ENCODE peak calls at places on chromosomes 16 and 17, in five cellular contexts. One of them, this sample, is unnamed.

GRCh38 chr16:87107221-87107620 is 210.0 kb downstream of the C16orf95 start:
- DNase-seq in stomach: no peak
- DNase-seq in endothelial cell of umbilical vein: no peak
- DNase-seq in K562: no peak
- DNase-seq in suprapubic skin: no peak
- DNase-seq in this sample: no peak

GRCh38 chr17:45247429-45248131 is 14.3 kb downstream of the SPATA32 start:
- DNase-seq in endothelial cell of umbilical vein: peak
- DNase-seq in K562: peak
- DNase-seq in suprapubic skin: peak
- DNase-seq in stomach: peak
- DNase-seq in this sample: peak

GRCh38 chr17:71632328-71632727 is 488.5 kb upstream of the SOX9 start:
- DNase-seq in stomach: no peak
- DNase-seq in K562: no peak
- DNase-seq in suprapubic skin: no peak
- DNase-seq in endothelial cell of umbilical vein: no peak
- DNase-seq in this sample: no peak

GRCh38 chr16:14186007-14186953 is 115.2 kb downstream of the MRTFB start:
- DNase-seq in K562: peak
- DNase-seq in suprapubic skin: no peak
- DNase-seq in stomach: no peak
- DNase-seq in endothelial cell of umbilical vein: peak
- DNase-seq in this sample: no peak

GRCh38 chr16:11734025-11734652 is 8.5 kb downstream of the TXNDC11 start:
- DNase-seq in K562: peak
- DNase-seq in endothelial cell of umbilical vein: no peak
- DNase-seq in suprapubic skin: no peak
- DNase-seq in stomach: no peak
- DNase-seq in this sample: no peak

GRCh38 chr16:67399218-67399733 is 6.0 kb upstream of the TPPP3 start:
- DNase-seq in suprapubic skin: no peak
- DNase-seq in endothelial cell of umbilical vein: peak
- DNase-seq in stomach: peak
- DNase-seq in K562: peak
- DNase-seq in this sample: no peak

GRCh38 chr17:53655591-53655990 is 167.1 kb upstream of the KIF2B start:
- DNase-seq in K562: no peak
- DNase-seq in stomach: no peak
- DNase-seq in endothelial cell of umbilical vein: no peak
- DNase-seq in suprapubic skin: no peak
- DNase-seq in this sample: no peak

GRCh38 chr16:13316008-13316407 is 414.6 kb downstream of the SHISA9 start:
- DNase-seq in endothelial cell of umbilical vein: no peak
- DNase-seq in suprapubic skin: no peak
- DNase-seq in K562: no peak
- DNase-seq in stomach: no peak
- DNase-seq in this sample: no peak

GRCh38 chr16:48003226-48003907 is 152.4 kb downstream of the ABCC12 start:
- DNase-seq in stomach: no peak
- DNase-seq in K562: no peak
- DNase-seq in endothelial cell of umbilical vein: no peak
- DNase-seq in suprapubic skin: no peak
- DNase-seq in this sample: peak

GRCh38 chr16:73735018-73735417 is 561.6 kb upstream of the PSMD7 start:
- DNase-seq in suprapubic skin: no peak
- DNase-seq in K562: no peak
- DNase-seq in endothelial cell of umbilical vein: no peak
- DNase-seq in stomach: no peak
- DNase-seq in this sample: no peak

GRCh38 chr17:29066053-29066452 is 23.1 kb downstream of the PIPOX start:
- DNase-seq in K562: no peak
- DNase-seq in stomach: no peak
- DNase-seq in endothelial cell of umbilical vein: no peak
- DNase-seq in suprapubic skin: no peak
- DNase-seq in this sample: no peak

GRCh38 chr17:4719684-4720221 is 9.3 kb downstream of the ARRB2 start:
- DNase-seq in stomach: peak
- DNase-seq in suprapubic skin: no peak
- DNase-seq in K562: no peak
- DNase-seq in endothelial cell of umbilical vein: peak
- DNase-seq in this sample: no peak

GRCh38 chr17:4722678-4723240 is 8.5 kb upstream of the MED11 start:
- DNase-seq in K562: no peak
- DNase-seq in stomach: no peak
- DNase-seq in endothelial cell of umbilical vein: no peak
- DNase-seq in suprapubic skin: no peak
- DNase-seq in this sample: no peak

GRCh38 chr17:4720787-4721186 is 10.4 kb downstream of the ARRB2 start:
- DNase-seq in suprapubic skin: no peak
- DNase-seq in K562: no peak
- DNase-seq in endothelial cell of umbilical vein: no peak
- DNase-seq in stomach: no peak
- DNase-seq in this sample: no peak

GRCh38 chr17:4719146-4719545 is 8.7 kb downstream of the ARRB2 start:
- DNase-seq in K562: no peak
- DNase-seq in endothelial cell of umbilical vein: no peak
- DNase-seq in suprapubic skin: no peak
- DNase-seq in stomach: no peak
- DNase-seq in this sample: no peak

GRCh38 chr17:4721203-4722135 is 9.8 kb upstream of the MED11 start:
- DNase-seq in K562: peak
- DNase-seq in suprapubic skin: no peak
- DNase-seq in stomach: peak
- DNase-seq in endothelial cell of umbilical vein: peak
- DNase-seq in this sample: no peak
- TF ChIP-seq POLR2AphosphoS5 in K562: peak
- TF ChIP-seq POLR2AphosphoS5 in suprapubic skin: no peak
- TF ChIP-seq POLR2AphosphoS5 in stomach: peak
- TF ChIP-seq POLR2AphosphoS5 in endothelial cell of umbilical vein: peak
- TF ChIP-seq POLR2AphosphoS5 in this sample: no peak

GRCh38 chr16:56191807-56192643 is 736 bp downstream of the GNAO1 start:
- DNase-seq in suprapubic skin: no peak
- DNase-seq in endothelial cell of umbilical vein: no peak
- DNase-seq in K562: no peak
- DNase-seq in stomach: no peak
- DNase-seq in this sample: no peak

GRCh38 chr16:56192644-56192960 is 1.3 kb downstream of the GNAO1 start:
- DNase-seq in stomach: no peak
- DNase-seq in endothelial cell of umbilical vein: no peak
- DNase-seq in K562: no peak
- DNase-seq in suprapubic skin: no peak
- DNase-seq in this sample: no peak

GRCh38 chr16:56192971-56193936 is 2.0 kb downstream of the GNAO1 start:
- DNase-seq in K562: no peak
- DNase-seq in stomach: no peak
- DNase-seq in endothelial cell of umbilical vein: no peak
- DNase-seq in suprapubic skin: no peak
- DNase-seq in this sample: no peak

GRCh38 chr16:56190903-56191806 is at the start of gene GNAO1:
- DNase-seq in endothelial cell of umbilical vein: peak
- DNase-seq in stomach: peak
- DNase-seq in K562: peak
- DNase-seq in suprapubic skin: peak
- DNase-seq in this sample: no peak

GRCh38 chr16:56189990-56190902 is 1.0 kb upstream of the GNAO1 start:
- DNase-seq in suprapubic skin: peak
- DNase-seq in stomach: no peak
- DNase-seq in endothelial cell of umbilical vein: peak
- DNase-seq in K562: no peak
- DNase-seq in this sample: no peak
- H3K4me3 ChIP-seq in suprapubic skin: peak
- H3K4me3 ChIP-seq in stomach: peak
- H3K4me3 ChIP-seq in endothelial cell of umbilical vein: peak
- H3K4me3 ChIP-seq in K562: peak
- H3K4me3 ChIP-seq in this sample: peak

GRCh38 chr17:48503747-48504146 is 27.1 kb downstream of the HOXB1 start:
- DNase-seq in suprapubic skin: no peak
- DNase-seq in stomach: no peak
- DNase-seq in K562: no peak
- DNase-seq in endothelial cell of umbilical vein: no peak
- DNase-seq in this sample: no peak
- H3K27ac ChIP-seq in suprapubic skin: no peak
- H3K27ac ChIP-seq in stomach: no peak
- H3K27ac ChIP-seq in K562: no peak
- H3K27ac ChIP-seq in endothelial cell of umbilical vein: no peak
- H3K27ac ChIP-seq in this sample: peak

DNA sequence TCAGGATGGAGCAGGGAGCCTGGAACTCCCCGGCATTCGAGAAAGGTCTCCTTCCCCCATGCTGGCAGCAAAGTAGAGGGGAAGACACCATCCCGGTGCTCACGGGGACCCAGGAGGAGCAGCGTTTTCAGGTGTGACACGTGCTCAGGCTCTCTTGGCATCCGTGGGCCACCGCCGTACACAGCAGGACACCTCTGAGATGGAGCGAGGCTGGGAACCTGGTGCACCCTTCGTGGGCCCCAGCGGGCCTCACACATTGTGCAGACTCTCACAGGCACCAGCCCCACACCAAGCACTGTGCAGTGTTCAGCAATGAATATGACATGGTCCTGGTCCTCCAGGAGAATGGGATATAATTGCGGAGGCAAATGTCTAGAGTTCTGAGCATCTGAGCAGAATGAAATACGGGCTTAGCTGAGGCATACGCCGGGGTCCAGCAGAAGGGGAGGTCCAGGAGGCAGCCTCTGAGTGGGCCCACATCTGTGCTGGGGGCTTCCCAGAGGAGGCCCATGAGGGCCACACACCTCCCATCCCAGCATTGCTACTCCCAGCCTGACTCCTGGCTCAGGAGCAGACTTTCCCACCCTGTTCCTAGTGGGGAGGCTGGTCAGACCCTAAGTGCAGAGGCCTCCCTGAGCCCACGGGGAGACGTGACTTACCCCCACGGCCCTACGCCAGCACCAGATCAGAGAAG is 72.6 kb downstream of the ABR start:
- DNase-seq in K562: no peak
- DNase-seq in suprapubic skin: no peak
- DNase-seq in stomach: no peak
- DNase-seq in endothelial cell of umbilical vein: no peak
- DNase-seq in this sample: no peak
- TF ChIP-seq POLR2AphosphoS5 in K562: no peak
- TF ChIP-seq POLR2AphosphoS5 in suprapubic skin: no peak
- TF ChIP-seq POLR2AphosphoS5 in stomach: no peak
- TF ChIP-seq POLR2AphosphoS5 in endothelial cell of umbilical vein: no peak
- TF ChIP-seq POLR2AphosphoS5 in this sample: no peak

DNA sequence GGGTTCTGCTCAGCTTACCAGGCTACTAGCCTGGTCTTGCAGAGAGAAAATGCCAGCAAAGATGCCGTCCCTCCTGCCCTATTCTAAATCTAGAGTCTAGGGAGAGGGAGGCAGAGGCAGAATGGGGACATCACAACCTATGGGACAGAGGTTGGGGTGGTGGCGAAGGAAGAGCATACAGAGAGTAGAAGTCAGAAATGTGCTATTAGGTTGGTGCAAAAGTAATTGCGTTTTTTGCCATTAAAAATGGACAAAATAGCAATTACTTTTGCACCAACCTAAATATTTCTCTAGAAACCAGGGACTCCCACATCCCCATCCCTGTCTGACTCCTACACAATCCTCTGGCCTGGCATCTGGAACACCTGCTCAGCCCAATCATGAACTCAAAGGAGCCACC is 127.7 kb downstream of the GAS7 start:
- DNase-seq in suprapubic skin: no peak
- DNase-seq in K562: no peak
- DNase-seq in endothelial cell of umbilical vein: no peak
- DNase-seq in stomach: no peak
- DNase-seq in this sample: no peak
- H3K4me3 ChIP-seq in suprapubic skin: no peak
- H3K4me3 ChIP-seq in K562: no peak
- H3K4me3 ChIP-seq in endothelial cell of umbilical vein: no peak
- H3K4me3 ChIP-seq in stomach: no peak
- H3K4me3 ChIP-seq in this sample: no peak

DNA sequence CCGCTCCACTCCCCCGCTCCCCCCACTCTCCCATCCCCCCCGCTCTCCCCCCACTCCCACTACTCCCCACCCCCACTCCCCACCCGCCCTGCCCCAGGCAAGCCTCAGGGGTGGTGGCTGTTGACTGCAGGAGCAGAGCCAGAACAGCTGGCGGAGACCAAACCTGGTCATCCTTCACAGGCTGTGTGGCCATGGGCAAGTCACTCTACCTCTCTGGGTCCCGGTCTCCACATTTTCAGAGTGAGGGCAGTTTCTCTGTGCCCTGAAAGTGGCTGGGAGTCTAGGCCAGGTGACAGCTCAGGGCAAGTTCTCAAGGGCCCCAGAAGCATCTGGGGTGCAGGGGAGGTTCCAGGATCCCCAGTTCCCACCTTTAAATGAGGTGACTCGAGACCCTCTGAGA is 15.1 kb upstream of the BAHCC1 start:
- DNase-seq in K562: no peak
- DNase-seq in suprapubic skin: no peak
- DNase-seq in stomach: no peak
- DNase-seq in endothelial cell of umbilical vein: no peak
- DNase-seq in this sample: no peak
- H3K27ac ChIP-seq in K562: no peak
- H3K27ac ChIP-seq in suprapubic skin: no peak
- H3K27ac ChIP-seq in stomach: no peak
- H3K27ac ChIP-seq in endothelial cell of umbilical vein: no peak
- H3K27ac ChIP-seq in this sample: no peak

DNA sequence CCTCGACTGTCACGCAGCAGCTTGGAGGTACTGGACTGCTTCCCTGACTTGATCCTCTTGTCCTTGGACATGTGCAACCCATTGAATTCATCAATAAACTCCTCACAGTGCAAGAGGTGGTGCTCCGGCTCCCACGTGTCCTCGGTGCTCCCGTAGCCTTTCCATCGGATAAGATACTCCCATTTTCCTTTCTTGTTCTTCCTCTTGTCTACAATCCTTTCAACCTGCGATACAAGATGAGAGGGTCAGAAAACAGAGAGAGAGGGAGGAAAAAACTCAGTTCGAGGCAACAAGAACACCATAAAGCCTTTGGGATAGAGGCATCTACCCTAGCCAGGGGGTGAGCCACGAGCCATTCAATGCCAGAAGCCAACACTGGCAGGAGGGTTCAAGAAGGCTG is 119.5 kb downstream of the CDYL2 start:
- DNase-seq in endothelial cell of umbilical vein: no peak
- DNase-seq in K562: no peak
- DNase-seq in suprapubic skin: no peak
- DNase-seq in stomach: no peak
- DNase-seq in this sample: peak
- TF ChIP-seq POLR2AphosphoS5 in endothelial cell of umbilical vein: no peak
- TF ChIP-seq POLR2AphosphoS5 in K562: no peak
- TF ChIP-seq POLR2AphosphoS5 in suprapubic skin: no peak
- TF ChIP-seq POLR2AphosphoS5 in stomach: no peak
- TF ChIP-seq POLR2AphosphoS5 in this sample: no peak

DNA sequence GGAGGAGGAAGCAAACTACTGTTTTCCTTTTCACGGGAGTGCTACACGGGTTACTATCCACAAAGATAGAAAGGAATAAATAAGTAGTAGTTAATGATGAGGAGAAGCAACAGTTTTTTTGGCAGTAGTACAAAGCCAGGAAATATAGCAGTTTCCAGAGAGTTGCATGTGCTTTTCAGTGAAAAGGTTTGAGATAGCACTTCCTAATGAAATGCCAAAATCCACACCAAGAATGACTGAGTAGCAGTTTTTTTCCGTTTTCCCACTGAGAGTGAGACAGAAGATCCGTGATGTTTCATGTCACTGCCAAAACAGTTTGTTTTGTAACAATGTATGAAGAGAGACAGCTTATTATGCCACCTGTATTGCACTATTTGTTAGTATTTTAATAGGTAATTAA is 129.1 kb downstream of the STX8 start:
- DNase-seq in endothelial cell of umbilical vein: peak
- DNase-seq in K562: no peak
- DNase-seq in stomach: no peak
- DNase-seq in suprapubic skin: no peak
- DNase-seq in this sample: no peak
- H3K4me3 ChIP-seq in endothelial cell of umbilical vein: no peak
- H3K4me3 ChIP-seq in K562: no peak
- H3K4me3 ChIP-seq in stomach: no peak
- H3K4me3 ChIP-seq in suprapubic skin: no peak
- H3K4me3 ChIP-seq in this sample: no peak